ENCODE peak calls at places on chromosomes 6 and 20, in eight cellular contexts. I is SK-N-SH, H is K562, X is HCT116, M is H1, Z is endothelial cell of umbilical vein, Q is GM12878, C is SK-N-MC. D is an unnamed sample.

GRCh38 chr20:25233016-25233772 is 14.7 kb upstream of the PYGB start:
- DNase-seq in I (no peak), H (peak), X (no peak), M (no peak), Z (peak), Q (no peak), C (no peak), D (peak)

GRCh38 chr6:53679446-53679933 is 13.9 kb upstream of the KLHL31 start:
- DNase-seq in I (peak), H (peak), X (peak), M (no peak), Z (peak), Q (no peak), C (no peak), D (peak)

GRCh38 chr6:159701413-159701999 is 8.5 kb upstream of the SOD2 start:
- DNase-seq in I (no peak), H (no peak), X (no peak), M (no peak), Z (peak), Q (no peak), C (no peak), D (peak)

GRCh38 chr6:46235242-46235641 is 64.5 kb upstream of the ENPP5 start:
- DNase-seq in I (no peak), H (no peak), X (no peak), M (no peak), Z (no peak), Q (no peak), C (no peak), D (no peak)

GRCh38 chr20:33370296-33370695 is 31.0 kb downstream of the CDK5RAP1 start:
- DNase-seq in I (no peak), H (no peak), X (no peak), M (no peak), Z (no peak), Q (no peak), C (no peak), D (no peak)

GRCh38 chr6:127765949-127766348 is 134.9 kb downstream of the THEMIS start:
- DNase-seq in I (no peak), H (no peak), X (no peak), M (no peak), Z (no peak), Q (no peak), C (no peak), D (no peak)

GRCh38 chr6:153138930-153139329 is 7.8 kb upstream of the RGS17 start:
- DNase-seq in I (no peak), H (no peak), X (no peak), M (no peak), Z (no peak), Q (no peak), C (no peak), D (no peak)

GRCh38 chr20:30611239-30611984 is 646.1 kb upstream of the DEFB115 start:
- DNase-seq in I (no peak), H (no peak), X (no peak), M (no peak), Z (no peak), Q (no peak), C (no peak), D (no peak)

GRCh38 chr6:42704251-42704936 is 18.0 kb downstream of the PRPH2 start:
- DNase-seq in I (no peak), H (no peak), X (no peak), M (no peak), Z (no peak), Q (no peak), C (no peak), D (peak)
- TF ChIP-seq POLR2AphosphoS5 in I (no peak), H (peak), X (no peak), M (peak), Z (no peak), Q (no peak), C (no peak), D (no peak)

GRCh38 chr6:6695711-6696048 is 107.2 kb downstream of the LY86 start:
- DNase-seq in I (no peak), H (no peak), X (no peak), M (no peak), Z (no peak), Q (no peak), C (no peak), D (no peak)
- H3K9ac ChIP-seq in I (no peak), H (peak), X (no peak), M (no peak), Z (no peak), Q (no peak), C (no peak), D (no peak)

DNA sequence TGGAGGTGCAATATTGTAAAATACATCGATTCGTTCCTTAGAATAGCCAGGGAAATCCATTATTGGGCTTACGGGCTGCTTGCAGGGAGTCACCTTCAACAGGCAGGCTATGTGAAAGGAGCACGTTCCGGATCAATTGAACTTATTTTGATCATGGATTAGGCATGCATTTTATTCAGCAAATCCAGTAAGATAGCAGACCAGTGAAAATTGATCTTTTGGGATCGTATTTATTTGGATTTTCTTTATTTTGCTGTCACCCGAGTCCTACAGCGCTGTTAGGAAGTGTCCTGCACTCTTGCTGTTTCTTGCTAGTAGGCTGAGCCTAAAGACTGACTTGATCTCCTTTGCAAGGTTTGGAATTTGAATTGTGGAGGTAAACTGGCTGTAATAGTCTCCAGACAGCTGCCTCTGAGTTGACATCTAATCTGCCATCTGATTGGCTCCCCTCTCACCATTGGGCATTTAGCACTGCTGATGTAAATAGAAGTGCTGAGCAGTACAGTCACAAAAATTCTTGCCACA is 3.0 kb downstream of the ARID1B start:
- DNase-seq in I (peak), H (no peak), X (peak), M (no peak), Z (peak), Q (peak), C (peak), D (peak)
- TF ChIP-seq POLR2AphosphoS5 in I (peak), H (peak), X (peak), M (peak), Z (no peak), Q (peak), C (peak), D (peak)

GRCh38 chr6:7727951-7728854 is 2.3 kb downstream of the BMP6 start:
- DNase-seq in I (peak), H (no peak), X (no peak), M (no peak), Z (no peak), Q (no peak), C (no peak), D (no peak)
- H3K9ac ChIP-seq in I (no peak), H (no peak), X (no peak), M (no peak), Z (peak), Q (no peak), C (no peak), D (no peak)

DNA sequence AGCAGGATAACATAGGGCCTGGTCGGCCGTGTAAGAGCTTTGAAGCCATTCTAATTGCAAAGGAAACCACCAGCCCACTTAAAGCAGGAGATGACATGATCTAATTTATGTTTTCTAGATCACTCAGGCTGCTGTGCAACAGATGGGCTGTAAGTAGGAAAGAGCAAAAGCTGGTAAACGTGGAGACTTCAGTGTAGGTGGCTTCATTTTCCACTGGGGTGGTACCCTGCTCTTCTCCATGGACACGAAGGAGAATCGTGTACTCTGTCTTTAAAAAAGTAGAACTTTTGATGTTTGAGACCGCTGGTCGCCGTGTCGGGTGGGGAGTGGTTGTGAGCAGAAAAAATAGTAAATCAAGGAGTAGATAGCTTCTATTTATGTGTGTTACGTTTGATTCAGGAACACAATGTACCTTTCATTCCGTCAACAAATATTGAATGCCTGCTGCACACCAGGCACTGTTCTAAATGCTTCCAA is 6.4 kb downstream of the CASS4 start:
- DNase-seq in I (no peak), H (no peak), X (no peak), M (no peak), Z (no peak), Q (no peak), C (no peak), D (no peak)
- TF ChIP-seq POLR2AphosphoS5 in I (no peak), H (no peak), X (no peak), M (no peak), Z (no peak), Q (no peak), C (no peak), D (no peak)

GRCh38 chr6:138689849-138690248 is 83.7 kb upstream of the CCDC28A start:
- DNase-seq in I (no peak), H (no peak), X (no peak), M (no peak), Z (no peak), Q (no peak), C (no peak), D (no peak)

GRCh38 chr6:138692058-138692977 is 81.3 kb upstream of the CCDC28A start:
- DNase-seq in I (peak), H (peak), X (no peak), M (no peak), Z (peak), Q (no peak), C (no peak), D (peak)

GRCh38 chr6:138691595-138692057 is 81.9 kb upstream of the CCDC28A start:
- DNase-seq in I (no peak), H (no peak), X (peak), M (no peak), Z (peak), Q (no peak), C (no peak), D (peak)

GRCh38 chr6:138692978-138693909 is 80.3 kb upstream of the CCDC28A start:
- DNase-seq in I (peak), H (peak), X (peak), M (peak), Z (peak), Q (no peak), C (no peak), D (peak)

DNA sequence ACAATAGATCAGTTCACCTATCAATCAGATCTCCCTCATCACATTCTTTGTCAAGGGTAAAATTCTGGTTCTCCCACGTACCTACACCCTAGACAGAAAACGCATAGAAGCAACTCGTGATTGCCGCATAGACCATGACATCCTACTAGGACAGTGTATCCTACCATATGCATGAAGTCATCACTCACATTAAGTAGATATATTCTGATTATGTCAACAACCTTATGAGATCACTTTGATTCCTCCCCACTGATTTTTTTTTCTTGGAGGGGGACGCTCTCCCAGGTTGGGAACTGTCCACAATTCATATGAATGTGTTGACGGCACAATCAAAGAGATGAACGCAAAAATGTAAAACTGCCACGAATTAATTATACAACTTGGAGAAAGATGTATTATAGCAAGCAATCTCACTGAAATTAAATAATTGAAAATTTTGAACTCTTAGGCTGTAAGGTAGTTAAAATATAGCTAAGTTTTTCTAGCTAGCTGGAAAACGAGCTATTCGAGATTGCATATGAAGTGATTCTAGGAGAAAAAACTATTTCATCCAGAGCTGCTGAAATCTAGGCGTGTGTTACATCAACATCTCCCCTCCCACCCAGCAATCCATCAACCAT is 82.5 kb upstream of the CCDC28A start:
- DNase-seq in I (no peak), H (no peak), X (no peak), M (no peak), Z (no peak), Q (no peak), C (no peak), D (no peak)
- H3K9ac ChIP-seq in I (no peak), H (no peak), X (peak), M (peak), Z (peak), Q (no peak), C (no peak), D (peak)